ENCODE peak calls at places on chromosomes 5 and 9, in eight cellular contexts. One of them, this sample, is unnamed.

GRCh38 chr9:136385015-136385414 is 11.5 kb upstream of the CARD9 start:
- DNase-seq in lower leg skin: no peak
- DNase-seq in heart left ventricle: no peak
- DNase-seq in GM12892: no peak
- DNase-seq in HCT116: no peak
- DNase-seq in prostate gland: no peak
- DNase-seq in erythroblast: no peak
- DNase-seq in spleen: no peak
- DNase-seq in this sample: no peak

GRCh38 chr9:127803507-127804352 is 1.0 kb downstream of the FPGS start:
- DNase-seq in GM12892: no peak
- DNase-seq in prostate gland: no peak
- DNase-seq in heart left ventricle: no peak
- DNase-seq in erythroblast: no peak
- DNase-seq in spleen: no peak
- DNase-seq in lower leg skin: no peak
- DNase-seq in HCT116: no peak
- DNase-seq in this sample: peak; percentile 53

GRCh38 chr5:107887587-107887986 is 216.8 kb upstream of the EFNA5 start:
- DNase-seq in GM12892: no peak
- DNase-seq in lower leg skin: no peak
- DNase-seq in prostate gland: no peak
- DNase-seq in heart left ventricle: no peak
- DNase-seq in HCT116: no peak
- DNase-seq in erythroblast: no peak
- DNase-seq in spleen: no peak
- DNase-seq in this sample: no peak

GRCh38 chr5:113343343-113343742 is 91.4 kb downstream of the TSSK1B start:
- DNase-seq in HCT116: no peak
- DNase-seq in prostate gland: no peak
- DNase-seq in heart left ventricle: peak; percentile 56
- DNase-seq in lower leg skin: no peak
- DNase-seq in spleen: no peak
- DNase-seq in GM12892: no peak
- DNase-seq in erythroblast: no peak
- DNase-seq in this sample: no peak

GRCh38 chr9:110807956-110808598 is 139.5 kb downstream of the MUSK start:
- DNase-seq in erythroblast: no peak
- DNase-seq in lower leg skin: no peak
- DNase-seq in GM12892: no peak
- DNase-seq in heart left ventricle: no peak
- DNase-seq in spleen: no peak
- DNase-seq in HCT116: no peak
- DNase-seq in prostate gland: no peak
- DNase-seq in this sample: no peak

GRCh38 chr5:39547548-39548154 is 122.9 kb upstream of the DAB2 start:
- DNase-seq in spleen: no peak
- DNase-seq in prostate gland: peak; percentile 39
- DNase-seq in lower leg skin: no peak
- DNase-seq in heart left ventricle: no peak
- DNase-seq in GM12892: no peak
- DNase-seq in erythroblast: peak; percentile 51
- DNase-seq in HCT116: peak; percentile 43
- DNase-seq in this sample: no peak

GRCh38 chr5:108420755-108421154 is 38.9 kb upstream of the FBXL17 start:
- DNase-seq in prostate gland: no peak
- DNase-seq in erythroblast: no peak
- DNase-seq in lower leg skin: no peak
- DNase-seq in GM12892: no peak
- DNase-seq in heart left ventricle: no peak
- DNase-seq in spleen: no peak
- DNase-seq in HCT116: no peak
- DNase-seq in this sample: no peak

GRCh38 chr9:36903541-36904435 is 130.3 kb downstream of the PAX5 start:
- DNase-seq in HCT116: peak; percentile 38
- DNase-seq in GM12892: no peak
- DNase-seq in heart left ventricle: no peak
- DNase-seq in lower leg skin: peak; percentile 80
- DNase-seq in spleen: no peak
- DNase-seq in erythroblast: peak; percentile 76
- DNase-seq in prostate gland: no peak
- DNase-seq in this sample: peak; percentile 40

GRCh38 chr9:84139296-84140100 is 158.9 kb downstream of the RMI1 start:
- DNase-seq in spleen: no peak
- DNase-seq in erythroblast: no peak
- DNase-seq in heart left ventricle: no peak
- DNase-seq in lower leg skin: no peak
- DNase-seq in GM12892: no peak
- DNase-seq in prostate gland: peak; percentile 56
- DNase-seq in HCT116: no peak
- DNase-seq in this sample: peak; percentile 79

GRCh38 chr5:6446626-6447309 is 1.9 kb upstream of the UBE2QL1 start:
- DNase-seq in spleen: no peak
- DNase-seq in erythroblast: no peak
- DNase-seq in GM12892: no peak
- DNase-seq in lower leg skin: no peak
- DNase-seq in heart left ventricle: no peak
- DNase-seq in prostate gland: no peak
- DNase-seq in HCT116: no peak
- DNase-seq in this sample: no peak

GRCh38 chr5:124274949-124275348 is 471.5 kb downstream of the ZNF608 start:
- DNase-seq in erythroblast: no peak
- DNase-seq in heart left ventricle: no peak
- DNase-seq in HCT116: no peak
- DNase-seq in prostate gland: no peak
- DNase-seq in lower leg skin: no peak
- DNase-seq in spleen: no peak
- DNase-seq in GM12892: no peak
- DNase-seq in this sample: no peak

GRCh38 chr5:178143901-178144300 is 9.8 kb downstream of the NHP2 start:
- DNase-seq in spleen: no peak
- DNase-seq in lower leg skin: no peak
- DNase-seq in prostate gland: no peak
- DNase-seq in GM12892: no peak
- DNase-seq in heart left ventricle: peak; percentile 80
- DNase-seq in HCT116: no peak
- DNase-seq in erythroblast: no peak
- DNase-seq in this sample: no peak

GRCh38 chr5:79488775-79489174 is 25.2 kb downstream of the HOMER1 start:
- DNase-seq in prostate gland: no peak
- DNase-seq in spleen: no peak
- DNase-seq in HCT116: no peak
- DNase-seq in heart left ventricle: no peak
- DNase-seq in erythroblast: no peak
- DNase-seq in GM12892: no peak
- DNase-seq in lower leg skin: no peak
- DNase-seq in this sample: no peak

GRCh38 chr9:126053913-126054312 is 272.7 kb upstream of the MVB12B start:
- DNase-seq in spleen: no peak
- DNase-seq in erythroblast: no peak
- DNase-seq in HCT116: no peak
- DNase-seq in lower leg skin: no peak
- DNase-seq in heart left ventricle: no peak
- DNase-seq in GM12892: no peak
- DNase-seq in prostate gland: no peak
- DNase-seq in this sample: no peak

GRCh38 chr5:38816083-38817030 is 29.5 kb upstream of the OSMR start:
- DNase-seq in GM12892: no peak
- DNase-seq in prostate gland: no peak
- DNase-seq in heart left ventricle: no peak
- DNase-seq in HCT116: no peak
- DNase-seq in erythroblast: no peak
- DNase-seq in spleen: no peak
- DNase-seq in lower leg skin: no peak
- DNase-seq in this sample: no peak

GRCh38 chr9:129455151-129455995 is 165.5 kb downstream of the C9orf50 start:
- DNase-seq in erythroblast: no peak
- DNase-seq in heart left ventricle: no peak
- DNase-seq in spleen: no peak
- DNase-seq in prostate gland: no peak
- DNase-seq in GM12892: no peak
- DNase-seq in lower leg skin: no peak
- DNase-seq in HCT116: no peak
- DNase-seq in this sample: no peak

GRCh38 chr5:108382784-108383358 is 973 bp upstream of the FBXL17 start:
- DNase-seq in heart left ventricle: no peak
- DNase-seq in GM12892: no peak
- DNase-seq in lower leg skin: no peak
- DNase-seq in prostate gland: peak; percentile 7
- DNase-seq in spleen: no peak
- DNase-seq in erythroblast: no peak
- DNase-seq in HCT116: no peak
- DNase-seq in this sample: no peak

GRCh38 chr9:124814178-124814535 is 37.2 kb downstream of the OLFML2A start:
- DNase-seq in heart left ventricle: no peak
- DNase-seq in erythroblast: no peak
- DNase-seq in HCT116: no peak
- DNase-seq in prostate gland: peak; percentile 69
- DNase-seq in spleen: no peak
- DNase-seq in GM12892: no peak
- DNase-seq in lower leg skin: no peak
- DNase-seq in this sample: no peak

GRCh38 chr9:68728731-68729130 is 23.7 kb downstream of the PIP5K1B start:
- DNase-seq in lower leg skin: no peak
- DNase-seq in erythroblast: peak; percentile 36
- DNase-seq in heart left ventricle: no peak
- DNase-seq in HCT116: no peak
- DNase-seq in spleen: no peak
- DNase-seq in prostate gland: no peak
- DNase-seq in GM12892: no peak
- DNase-seq in this sample: no peak

GRCh38 chr5:26869781-26870180 is 168.6 kb downstream of the CDH9 start:
- DNase-seq in heart left ventricle: no peak
- DNase-seq in GM12892: no peak
- DNase-seq in HCT116: no peak
- DNase-seq in spleen: no peak
- DNase-seq in lower leg skin: no peak
- DNase-seq in prostate gland: no peak
- DNase-seq in erythroblast: no peak
- DNase-seq in this sample: no peak
- TF ChIP-seq POLR2A in heart left ventricle: no peak
- TF ChIP-seq POLR2A in GM12892: no peak
- TF ChIP-seq POLR2A in HCT116: no peak
- TF ChIP-seq POLR2A in spleen: no peak
- TF ChIP-seq POLR2A in lower leg skin: no peak
- TF ChIP-seq POLR2A in prostate gland: no peak
- TF ChIP-seq POLR2A in erythroblast: no peak
- TF ChIP-seq POLR2A in this sample: no peak

DNA sequence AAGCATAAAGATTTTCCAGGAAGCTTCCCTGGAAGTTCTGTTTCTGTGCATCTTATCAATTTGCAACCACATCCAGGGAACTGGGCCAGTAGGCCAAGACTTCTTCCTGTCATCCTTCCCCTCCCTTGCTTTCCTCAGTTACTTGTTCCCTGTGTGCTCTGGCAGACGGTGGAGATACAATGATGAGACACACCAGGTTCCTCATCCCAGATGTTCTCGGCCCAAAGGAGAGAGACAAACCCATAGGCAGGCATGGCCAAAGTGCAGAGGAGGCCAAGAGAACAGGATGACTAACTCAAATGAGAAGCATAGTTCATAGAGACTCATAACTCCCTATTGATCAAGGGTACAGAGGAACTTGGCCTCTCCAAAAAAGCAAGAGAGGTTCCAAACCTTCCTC is 652.6 kb downstream of the CCDC171 start:
- DNase-seq in spleen: no peak
- DNase-seq in lower leg skin: no peak
- DNase-seq in prostate gland: no peak
- DNase-seq in HCT116: no peak
- DNase-seq in GM12892: no peak
- DNase-seq in erythroblast: no peak
- DNase-seq in heart left ventricle: no peak
- DNase-seq in this sample: no peak
- TF ChIP-seq POLR2A in spleen: no peak
- TF ChIP-seq POLR2A in lower leg skin: no peak
- TF ChIP-seq POLR2A in prostate gland: no peak
- TF ChIP-seq POLR2A in HCT116: no peak
- TF ChIP-seq POLR2A in GM12892: no peak
- TF ChIP-seq POLR2A in erythroblast: no peak
- TF ChIP-seq POLR2A in heart left ventricle: no peak
- TF ChIP-seq POLR2A in this sample: no peak

GRCh38 chr9:109586993-109587392 is 88.9 kb upstream of the PTPN3 start:
- DNase-seq in spleen: no peak
- DNase-seq in heart left ventricle: no peak
- DNase-seq in HCT116: no peak
- DNase-seq in lower leg skin: no peak
- DNase-seq in prostate gland: no peak
- DNase-seq in erythroblast: no peak
- DNase-seq in GM12892: no peak
- DNase-seq in this sample: no peak
- TF ChIP-seq POLR2A in spleen: no peak
- TF ChIP-seq POLR2A in heart left ventricle: no peak
- TF ChIP-seq POLR2A in HCT116: no peak
- TF ChIP-seq POLR2A in lower leg skin: no peak
- TF ChIP-seq POLR2A in prostate gland: no peak
- TF ChIP-seq POLR2A in erythroblast: no peak
- TF ChIP-seq POLR2A in GM12892: no peak
- TF ChIP-seq POLR2A in this sample: no peak

DNA sequence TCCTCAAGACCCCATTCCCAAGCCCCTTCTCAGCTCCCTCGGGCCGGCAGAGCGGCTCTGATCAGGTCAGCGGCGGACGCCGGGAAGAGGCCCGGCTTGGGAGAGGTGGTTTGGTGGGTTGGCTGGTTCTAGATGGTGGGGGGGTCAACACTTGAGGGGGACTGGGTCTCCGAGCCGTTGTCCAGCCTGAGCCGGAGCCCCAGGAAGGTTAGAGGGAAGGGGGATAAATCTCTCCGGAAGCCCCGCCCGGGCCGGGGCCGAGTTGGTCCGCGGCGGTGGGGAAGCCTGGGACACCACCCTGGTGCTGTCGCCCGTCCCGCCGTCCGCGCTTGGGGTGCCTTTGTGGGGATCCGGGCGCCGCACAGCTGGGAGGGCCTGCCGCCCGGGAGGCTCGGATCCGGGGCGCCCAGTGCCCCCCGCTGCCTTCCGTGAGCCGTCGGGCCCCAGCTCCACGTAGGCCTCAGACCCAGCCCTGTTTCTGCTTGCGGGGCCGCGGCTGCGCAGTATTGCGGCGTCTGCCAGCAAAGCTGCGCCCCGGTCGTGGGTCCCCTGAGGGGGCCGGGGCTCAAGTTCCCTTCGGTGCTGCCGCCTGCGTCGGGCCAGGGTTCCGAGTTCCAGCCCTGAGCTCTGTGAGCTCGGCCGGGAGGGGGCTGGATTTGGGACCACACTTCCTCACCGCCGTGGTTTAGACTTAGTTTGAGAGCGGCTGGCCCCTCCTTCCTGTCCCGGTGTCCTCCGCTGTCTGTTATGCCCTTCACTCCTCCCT is 560 bp upstream of the TRIM52 start:
- DNase-seq in spleen: peak; percentile 94
- DNase-seq in GM12892: peak; percentile 45
- DNase-seq in HCT116: peak; percentile 48
- DNase-seq in lower leg skin: peak; percentile 94
- DNase-seq in prostate gland: peak; percentile 62
- DNase-seq in erythroblast: no peak
- DNase-seq in heart left ventricle: peak; percentile 84
- DNase-seq in this sample: peak; percentile 72
- TF ChIP-seq POLR2A in spleen: peak; percentile 49
- TF ChIP-seq POLR2A in GM12892: peak; percentile 78
- TF ChIP-seq POLR2A in HCT116: peak; percentile 52
- TF ChIP-seq POLR2A in lower leg skin: no peak
- TF ChIP-seq POLR2A in prostate gland: peak; percentile 59
- TF ChIP-seq POLR2A in erythroblast: peak; percentile 60
- TF ChIP-seq POLR2A in heart left ventricle: no peak
- TF ChIP-seq POLR2A in this sample: no peak

This sample was measured in stomach.